ENCODE peak calls at places on chromosome 21, in seven cellular contexts. One of them, this sample, is unnamed.

GRCh38 chr21:34642211-34643075 is 26.4 kb upstream of the CLIC6 start:
- DNase-seq in CD4-positive, alpha-beta T cell: no peak
- DNase-seq in HAP-1: no peak
- DNase-seq in NCI-H345: no peak
- DNase-seq in C1 segment of cervical spinal cord: no peak
- DNase-seq in GF-D8: no peak
- DNase-seq in NCI-H774: no peak
- DNase-seq in this sample: no peak

GRCh38 chr21:35381743-35382310 is 332.7 kb upstream of the RUNX1 start:
- DNase-seq in NCI-H774: no peak
- DNase-seq in HAP-1: no peak
- DNase-seq in C1 segment of cervical spinal cord: no peak
- DNase-seq in GF-D8: no peak
- DNase-seq in CD4-positive, alpha-beta T cell: no peak
- DNase-seq in NCI-H345: peak
- DNase-seq in this sample: no peak

GRCh38 chr21:23951251-23951650 is 1656.0 kb downstream of the MRPL39 start:
- DNase-seq in CD4-positive, alpha-beta T cell: no peak
- DNase-seq in GF-D8: no peak
- DNase-seq in NCI-H345: no peak
- DNase-seq in HAP-1: no peak
- DNase-seq in C1 segment of cervical spinal cord: no peak
- DNase-seq in NCI-H774: no peak
- DNase-seq in this sample: no peak

GRCh38 chr21:40146201-40146890 is 279.1 kb downstream of the PCP4 start:
- DNase-seq in GF-D8: no peak
- DNase-seq in NCI-H774: peak
- DNase-seq in HAP-1: no peak
- DNase-seq in C1 segment of cervical spinal cord: no peak
- DNase-seq in CD4-positive, alpha-beta T cell: no peak
- DNase-seq in NCI-H345: peak
- DNase-seq in this sample: no peak

GRCh38 chr21:43734830-43735229 is 15.9 kb downstream of the PDXK start:
- DNase-seq in C1 segment of cervical spinal cord: no peak
- DNase-seq in GF-D8: no peak
- DNase-seq in NCI-H345: no peak
- DNase-seq in HAP-1: no peak
- DNase-seq in CD4-positive, alpha-beta T cell: no peak
- DNase-seq in NCI-H774: no peak
- DNase-seq in this sample: no peak

GRCh38 chr21:17725339-17725738 is 93.8 kb downstream of the C21orf91 start:
- DNase-seq in NCI-H345: peak
- DNase-seq in HAP-1: no peak
- DNase-seq in NCI-H774: peak
- DNase-seq in C1 segment of cervical spinal cord: no peak
- DNase-seq in CD4-positive, alpha-beta T cell: no peak
- DNase-seq in GF-D8: no peak
- DNase-seq in this sample: no peak

GRCh38 chr21:26170471-26171309 is at the start of gene APP:
- DNase-seq in HAP-1: peak
- DNase-seq in NCI-H774: peak
- DNase-seq in GF-D8: peak
- DNase-seq in C1 segment of cervical spinal cord: peak
- DNase-seq in NCI-H345: peak
- DNase-seq in CD4-positive, alpha-beta T cell: peak
- DNase-seq in this sample: peak

GRCh38 chr21:26842300-26842699 is 2.9 kb downstream of the ADAMTS1 start:
- DNase-seq in CD4-positive, alpha-beta T cell: no peak
- DNase-seq in C1 segment of cervical spinal cord: no peak
- DNase-seq in NCI-H345: no peak
- DNase-seq in HAP-1: no peak
- DNase-seq in GF-D8: no peak
- DNase-seq in NCI-H774: no peak
- DNase-seq in this sample: no peak

GRCh38 chr21:35204850-35205564 is 155.9 kb upstream of the RUNX1 start:
- DNase-seq in GF-D8: peak
- DNase-seq in NCI-H345: peak
- DNase-seq in CD4-positive, alpha-beta T cell: no peak
- DNase-seq in HAP-1: no peak
- DNase-seq in NCI-H774: no peak
- DNase-seq in C1 segment of cervical spinal cord: no peak
- DNase-seq in this sample: peak

GRCh38 chr21:39649526-39649925 is 36.8 kb downstream of the B3GALT5 start:
- DNase-seq in NCI-H774: no peak
- DNase-seq in GF-D8: no peak
- DNase-seq in C1 segment of cervical spinal cord: no peak
- DNase-seq in NCI-H345: no peak
- DNase-seq in HAP-1: no peak
- DNase-seq in CD4-positive, alpha-beta T cell: no peak
- DNase-seq in this sample: no peak

GRCh38 chr21:42156690-42157605 is 62.0 kb upstream of the ABCG1 start:
- DNase-seq in NCI-H774: no peak
- DNase-seq in C1 segment of cervical spinal cord: peak
- DNase-seq in CD4-positive, alpha-beta T cell: no peak
- DNase-seq in NCI-H345: peak
- DNase-seq in GF-D8: no peak
- DNase-seq in HAP-1: peak
- DNase-seq in this sample: no peak

GRCh38 chr21:26769613-26770188 is 75.5 kb downstream of the ADAMTS1 start:
- DNase-seq in GF-D8: peak
- DNase-seq in NCI-H774: no peak
- DNase-seq in HAP-1: peak
- DNase-seq in C1 segment of cervical spinal cord: no peak
- DNase-seq in NCI-H345: no peak
- DNase-seq in CD4-positive, alpha-beta T cell: no peak
- DNase-seq in this sample: peak

GRCh38 chr21:38621132-38621531 is 122.9 kb upstream of the ERG start:
- DNase-seq in HAP-1: no peak
- DNase-seq in NCI-H345: no peak
- DNase-seq in GF-D8: no peak
- DNase-seq in C1 segment of cervical spinal cord: no peak
- DNase-seq in NCI-H774: no peak
- DNase-seq in CD4-positive, alpha-beta T cell: no peak
- DNase-seq in this sample: no peak

GRCh38 chr21:14487490-14488432 is 58.4 kb downstream of the SAMSN1 start:
- DNase-seq in NCI-H774: no peak
- DNase-seq in HAP-1: no peak
- DNase-seq in C1 segment of cervical spinal cord: no peak
- DNase-seq in CD4-positive, alpha-beta T cell: no peak
- DNase-seq in NCI-H345: no peak
- DNase-seq in GF-D8: no peak
- DNase-seq in this sample: no peak

GRCh38 chr21:45482899-45483821 is 59.1 kb downstream of the SLC19A1 start:
- DNase-seq in C1 segment of cervical spinal cord: no peak
- DNase-seq in CD4-positive, alpha-beta T cell: peak
- DNase-seq in NCI-H345: no peak
- DNase-seq in HAP-1: no peak
- DNase-seq in GF-D8: peak
- DNase-seq in NCI-H774: no peak
- DNase-seq in this sample: no peak

GRCh38 chr21:38913120-38913975 is 107.6 kb downstream of the ETS2 start:
- DNase-seq in NCI-H774: peak
- DNase-seq in C1 segment of cervical spinal cord: no peak
- DNase-seq in HAP-1: peak
- DNase-seq in GF-D8: no peak
- DNase-seq in CD4-positive, alpha-beta T cell: no peak
- DNase-seq in NCI-H345: peak
- DNase-seq in this sample: peak

GRCh38 chr21:42108941-42109340 is 37.8 kb downstream of the UMODL1 start:
- DNase-seq in NCI-H774: no peak
- DNase-seq in HAP-1: no peak
- DNase-seq in NCI-H345: no peak
- DNase-seq in C1 segment of cervical spinal cord: no peak
- DNase-seq in GF-D8: no peak
- DNase-seq in CD4-positive, alpha-beta T cell: no peak
- DNase-seq in this sample: no peak

GRCh38 chr21:27564684-27565280 is 597.9 kb upstream of the ADAMTS5 start:
- DNase-seq in NCI-H774: peak
- DNase-seq in NCI-H345: no peak
- DNase-seq in C1 segment of cervical spinal cord: no peak
- DNase-seq in GF-D8: no peak
- DNase-seq in HAP-1: peak
- DNase-seq in CD4-positive, alpha-beta T cell: no peak
- DNase-seq in this sample: peak

GRCh38 chr21:15638856-15639549 is 90.8 kb upstream of the USP25 start:
- DNase-seq in NCI-H774: no peak
- DNase-seq in GF-D8: no peak
- DNase-seq in C1 segment of cervical spinal cord: no peak
- DNase-seq in NCI-H345: no peak
- DNase-seq in HAP-1: no peak
- DNase-seq in CD4-positive, alpha-beta T cell: no peak
- DNase-seq in this sample: peak

GRCh38 chr21:15080504-15080903 is 15.7 kb upstream of the NRIP1 start:
- DNase-seq in CD4-positive, alpha-beta T cell: no peak
- DNase-seq in NCI-H345: no peak
- DNase-seq in HAP-1: no peak
- DNase-seq in C1 segment of cervical spinal cord: no peak
- DNase-seq in NCI-H774: no peak
- DNase-seq in GF-D8: no peak
- DNase-seq in this sample: no peak

GRCh38 chr21:27277122-27277521 is 310.2 kb upstream of the ADAMTS5 start:
- DNase-seq in NCI-H345: no peak
- DNase-seq in C1 segment of cervical spinal cord: no peak
- DNase-seq in NCI-H774: no peak
- DNase-seq in GF-D8: no peak
- DNase-seq in CD4-positive, alpha-beta T cell: no peak
- DNase-seq in HAP-1: no peak
- DNase-seq in this sample: no peak

GRCh38 chr21:9750341-9751086 is 770.9 kb upstream of the TPTE start:
- DNase-seq in NCI-H345: no peak
- DNase-seq in HAP-1: no peak
- DNase-seq in C1 segment of cervical spinal cord: no peak
- DNase-seq in GF-D8: no peak
- DNase-seq in CD4-positive, alpha-beta T cell: no peak
- DNase-seq in NCI-H774: no peak
- DNase-seq in this sample: no peak

GRCh38 chr21:43300496-43301423 is 126.2 kb downstream of the SIK1 start:
- DNase-seq in GF-D8: no peak
- DNase-seq in CD4-positive, alpha-beta T cell: no peak
- DNase-seq in C1 segment of cervical spinal cord: no peak
- DNase-seq in HAP-1: no peak
- DNase-seq in NCI-H774: no peak
- DNase-seq in NCI-H345: no peak
- DNase-seq in this sample: peak

GRCh38 chr21:15059397-15059796 is 5.4 kb downstream of the NRIP1 start:
- DNase-seq in GF-D8: no peak
- DNase-seq in C1 segment of cervical spinal cord: no peak
- DNase-seq in NCI-H774: no peak
- DNase-seq in CD4-positive, alpha-beta T cell: no peak
- DNase-seq in NCI-H345: no peak
- DNase-seq in HAP-1: no peak
- DNase-seq in this sample: no peak

GRCh38 chr21:38984982-38985422 is 179.3 kb downstream of the ETS2 start:
- DNase-seq in NCI-H345: no peak
- DNase-seq in GF-D8: peak
- DNase-seq in HAP-1: no peak
- DNase-seq in C1 segment of cervical spinal cord: no peak
- DNase-seq in CD4-positive, alpha-beta T cell: no peak
- DNase-seq in NCI-H774: no peak
- DNase-seq in this sample: peak

GRCh38 chr21:39676054-39676771 is 63.5 kb downstream of the B3GALT5 start:
- DNase-seq in HAP-1: no peak
- DNase-seq in NCI-H774: peak
- DNase-seq in NCI-H345: peak
- DNase-seq in GF-D8: no peak
- DNase-seq in CD4-positive, alpha-beta T cell: no peak
- DNase-seq in C1 segment of cervical spinal cord: no peak
- DNase-seq in this sample: peak

GRCh38 chr21:33848252-33848953 is 67.2 kb downstream of the ATP5PO start:
- DNase-seq in NCI-H774: no peak
- DNase-seq in C1 segment of cervical spinal cord: no peak
- DNase-seq in HAP-1: peak
- DNase-seq in GF-D8: no peak
- DNase-seq in CD4-positive, alpha-beta T cell: no peak
- DNase-seq in NCI-H345: peak
- DNase-seq in this sample: no peak

This sample was measured in cardiac muscle cell.